ENCODE peak calls at places on chromosome 17, in four cellular contexts. W is mesendoderm, F is cerebellar nuclear complex, N is T-helper 1 cell. L is an unnamed sample.

GRCh38 chr17:72122668-72123495 is 2.1 kb downstream of the SOX9 start:
- DNase-seq in W (peak; percentile 61), F (no peak), N (no peak), L (no peak)

GRCh38 chr17:75077490-75078096 is 10.2 kb upstream of the SLC16A5 start:
- DNase-seq in W (no peak), F (no peak), N (no peak), L (peak; percentile 67)

GRCh38 chr17:50169121-50169764 is 3.4 kb downstream of the SGCA start:
- DNase-seq in W (peak; percentile 87), F (no peak), N (no peak), L (peak; percentile 68)

GRCh38 chr17:17236295-17237025 is 508 bp downstream of the FLCN start:
- DNase-seq in W (peak; percentile 74), F (no peak), N (no peak), L (no peak)

GRCh38 chr17:69451416-69452394 is 37.2 kb downstream of the MAP2K6 start:
- DNase-seq in W (peak; percentile 41), F (no peak), N (no peak), L (no peak)

GRCh38 chr17:55783684-55784245 is 32.9 kb downstream of the PCTP start:
- DNase-seq in W (peak; percentile 68), F (no peak), N (no peak), L (no peak)

GRCh38 chr17:60947100-60947499 is 269.4 kb downstream of the BCAS3 start:
- DNase-seq in W (no peak), F (no peak), N (no peak), L (no peak)

GRCh38 chr17:46908352-46908751 is 14.6 kb upstream of the GOSR2 start:
- DNase-seq in W (no peak), F (no peak), N (no peak), L (no peak)

GRCh38 chr17:76820523-76820922 is 47.7 kb upstream of the MGAT5B start:
- DNase-seq in W (no peak), F (no peak), N (no peak), L (no peak)

GRCh38 chr17:56165017-56165720 is 11.9 kb downstream of the ANKFN1 start:
- DNase-seq in W (no peak), F (no peak), N (no peak), L (no peak)

GRCh38 chr17:51650202-51650601 is 389.9 kb downstream of the UTP18 start:
- DNase-seq in W (no peak), F (no peak), N (no peak), L (no peak)

GRCh38 chr17:69575346-69575761 is 160.9 kb downstream of the MAP2K6 start:
- DNase-seq in W (no peak), F (no peak), N (no peak), L (no peak)

GRCh38 chr17:29116652-29117439 is 63.4 kb downstream of the MYO18A start:
- DNase-seq in W (peak; percentile 86), F (no peak), N (peak; percentile 52), L (peak; percentile 87)